ENCODE peak calls at places on chromosomes 4 and X, in five cellular contexts. L is hepatocyte, K is foreskin fibroblast, N is IMR-90, J is tibial nerve. B is an unnamed sample.

GRCh38 chrX:16826207-16826606 is 39.9 kb downstream of the TXLNG start:
- DNase-seq in L (peak; percentile 66), K (peak; percentile 52), N (peak; percentile 74), J (no peak), B (peak; percentile 71)

GRCh38 chr4:36039031-36039430 is 205.3 kb downstream of the ARAP2 start:
- DNase-seq in L (no peak), K (no peak), N (no peak), J (no peak), B (no peak)

GRCh38 chrX:94914235-94914634 is 1240.2 kb downstream of the FAM133A start:
- DNase-seq in L (no peak), K (no peak), N (no peak), J (no peak), B (no peak)

GRCh38 chr4:124708517-124709300 is 3.8 kb downstream of the ANKRD50 start:
- DNase-seq in L (no peak), K (peak; percentile 15), N (peak; percentile 7), J (no peak), B (no peak)

GRCh38 chr4:111689731-111690130 is 455.5 kb upstream of the FAM241A start:
- DNase-seq in L (no peak), K (peak; percentile 46), N (peak; percentile 10), J (no peak), B (peak; percentile 7)

GRCh38 chr4:106306561-106306960 is 9.4 kb downstream of the TBCK start:
- DNase-seq in L (no peak), K (no peak), N (no peak), J (no peak), B (no peak)

GRCh38 chr4:183250831-183251230 is 69.2 kb downstream of the CLDN22 start:
- DNase-seq in L (no peak), K (no peak), N (no peak), J (no peak), B (no peak)

GRCh38 chr4:153153339-153153851 is 50.8 kb upstream of the TRIM2 start:
- DNase-seq in L (peak; percentile 80), K (peak; percentile 59), N (peak; percentile 7), J (no peak), B (peak; percentile 88)

GRCh38 chrX:47644557-47645091 is 5.7 kb downstream of the ELK1 start:
- DNase-seq in L (peak; percentile 42), K (peak; percentile 44), N (peak; percentile 44), J (no peak), B (peak; percentile 71)

DNA sequence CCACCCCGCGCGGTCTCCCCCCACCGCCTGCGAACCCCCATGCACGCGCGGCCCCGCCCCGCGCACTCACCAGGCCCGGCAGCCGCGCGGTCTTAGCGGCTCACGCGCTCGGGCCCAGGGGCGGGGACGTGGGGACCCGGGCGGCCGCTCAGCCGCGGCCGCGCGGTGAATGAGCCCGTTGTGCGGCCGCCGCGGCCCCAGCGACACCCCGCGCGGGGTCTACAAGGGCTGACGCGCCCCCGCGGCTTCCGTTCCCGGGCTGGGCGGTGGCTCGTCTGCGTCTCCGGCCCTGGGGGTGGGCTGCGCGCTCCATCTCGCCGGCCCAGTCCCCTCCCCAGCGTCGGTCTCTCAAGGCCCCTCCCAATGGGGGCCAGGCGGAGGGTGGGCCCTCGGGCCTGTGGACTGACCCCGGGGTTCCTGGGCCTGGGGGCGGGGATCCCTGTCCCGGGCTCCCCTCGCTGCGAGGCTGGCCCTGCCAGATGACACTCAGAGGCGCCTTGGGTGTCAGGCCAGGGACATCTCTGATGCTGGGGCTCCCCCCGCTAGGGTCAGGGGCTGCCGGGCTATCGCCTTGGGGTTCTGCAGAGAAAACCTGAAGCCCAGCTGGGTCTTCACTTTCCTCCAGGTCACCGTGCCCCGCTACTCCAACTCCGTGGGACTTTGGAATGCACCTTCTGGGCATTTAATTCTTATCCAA is 4.3 kb upstream of the SLC26A1 start:
- DNase-seq in L (peak; percentile 78), K (peak; percentile 58), N (no peak), J (no peak), B (no peak)
- H3K4me3 ChIP-seq in L (peak overlapping the region; percentile 42), K (no peak overlapping the region), N (peak overlapping the region; percentile 46), J (peak overlapping the region; percentile 21), B (peak overlapping the region; percentile 32)

DNA sequence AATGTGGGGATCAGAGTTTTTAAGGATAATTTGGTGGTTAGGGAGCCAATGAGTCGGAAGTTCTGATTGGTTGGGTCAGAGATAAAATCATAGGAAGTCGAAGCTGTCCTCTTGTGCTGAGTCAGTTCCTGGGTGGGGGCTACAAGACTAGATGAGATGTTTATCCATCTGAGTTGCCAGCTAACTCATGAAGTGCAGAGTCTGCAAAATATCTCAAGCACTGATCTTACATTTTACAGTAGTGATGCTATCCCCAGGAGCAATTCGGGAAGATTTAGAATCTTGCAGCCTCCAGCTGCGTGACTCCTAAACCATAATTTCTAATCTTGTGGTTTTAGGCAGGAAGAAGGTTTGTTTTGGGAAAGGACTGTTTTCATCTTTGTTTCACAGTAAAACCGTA is 565.8 kb upstream of the SPANXN1 start:
- DNase-seq in L (no peak), K (no peak), N (no peak), J (no peak), B (no peak)
- H3K4me3 ChIP-seq in L (no peak overlapping the region), K (no peak overlapping the region), N (no peak overlapping the region), J (no peak overlapping the region), B (no peak overlapping the region)

GRCh38 chrX:103356897-103357296 is 591 bp downstream of the TCEAL9 start:
- DNase-seq in L (peak; percentile 43), K (peak; percentile 30), N (no peak), J (no peak), B (no peak)
- H3K4me3 ChIP-seq in L (peak overlapping the region; percentile 54), K (peak overlapping the region; percentile 93), N (peak overlapping the region; percentile 94), J (peak overlapping the region; percentile 54), B (peak overlapping the region; percentile 80)

DNA sequence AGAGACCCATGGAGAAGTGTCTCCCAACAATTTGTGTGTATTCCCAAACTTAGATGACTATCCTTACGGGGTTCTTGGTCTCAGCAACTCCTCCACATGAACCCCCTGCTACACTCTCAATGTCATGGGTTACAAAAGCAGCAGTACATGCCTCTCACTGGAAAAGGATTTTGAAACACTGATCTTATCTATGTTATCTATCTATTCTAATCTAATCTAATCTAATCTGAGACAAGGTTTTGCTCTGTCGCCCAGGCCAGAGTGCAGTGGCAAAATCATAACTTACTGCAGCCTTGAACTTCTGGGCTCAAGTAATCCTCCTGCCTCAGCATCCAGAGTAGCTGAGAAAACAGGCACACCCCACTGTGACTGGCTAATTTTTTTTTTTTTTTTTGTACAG is 19.3 kb downstream of the TSPAN5 start:
- DNase-seq in L (no peak), K (no peak), N (no peak), J (no peak), B (no peak)
- H3K4me3 ChIP-seq in L (no peak overlapping the region), K (no peak overlapping the region), N (no peak overlapping the region), J (no peak overlapping the region), B (no peak overlapping the region)

GRCh38 chr4:8593268-8594096 is 917 bp downstream of the CPZ start:
- DNase-seq in L (no peak), K (no peak), N (no peak), J (no peak), B (no peak)
- H3K4me3 ChIP-seq in L (peak overlapping the region; percentile 51), K (peak overlapping the region; percentile 79), N (peak overlapping the region; percentile 66), J (no peak overlapping the region), B (no peak overlapping the region)

GRCh38 chr4:1578968-1579833 is 104.9 kb downstream of the FAM53A start:
- DNase-seq in L (peak; percentile 82), K (peak; percentile 94), N (peak; percentile 28), J (peak; percentile 68), B (peak; percentile 44)

GRCh38 chr4:1577818-1578217 is 106.3 kb downstream of the FAM53A start:
- DNase-seq in L (no peak), K (no peak), N (no peak), J (no peak), B (no peak)

GRCh38 chr4:1579834-1580686 is 104.1 kb downstream of the FAM53A start:
- DNase-seq in L (peak; percentile 92), K (peak; percentile 71), N (no peak), J (peak; percentile 83), B (peak; percentile 67)

GRCh38 chr4:1576961-1577814 is 106.9 kb downstream of the FAM53A start:
- DNase-seq in L (no peak), K (no peak), N (no peak), J (no peak), B (no peak)

DNA sequence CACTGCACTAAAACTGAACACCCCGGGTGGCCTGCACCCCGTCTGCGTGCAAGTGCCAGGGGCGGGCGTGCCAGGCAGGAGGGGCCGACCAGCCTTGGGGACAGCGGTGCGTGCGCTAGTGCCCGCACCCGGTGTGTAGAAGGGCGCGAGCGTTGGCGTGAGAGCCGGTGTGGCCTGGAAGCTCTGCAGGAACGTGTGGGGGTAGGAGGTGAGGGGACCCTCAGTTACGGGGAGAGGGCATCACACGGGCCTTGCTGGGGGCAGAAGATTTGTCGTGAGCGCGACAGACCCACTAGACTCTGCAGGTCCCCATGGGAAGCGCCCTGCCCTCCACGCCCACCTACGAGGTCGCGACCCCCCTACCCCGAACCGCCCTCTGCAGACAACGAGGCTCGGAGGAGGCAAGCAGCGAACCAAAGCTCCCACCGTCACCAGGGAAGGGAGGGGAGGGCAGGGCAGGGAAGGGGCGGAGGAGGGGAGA is 105.8 kb downstream of the FAM53A start:
- DNase-seq in L (no peak), K (no peak), N (no peak), J (no peak), B (no peak)
- H3K4me3 ChIP-seq in L (no peak overlapping the region), K (peak overlapping the region; percentile 41), N (no peak overlapping the region), J (no peak overlapping the region), B (no peak overlapping the region)

GRCh38 chr4:6271206-6271605 is 1.6 kb downstream of the WFS1 start:
- DNase-seq in L (no peak), K (no peak), N (no peak), J (no peak), B (no peak)
- H3K4me3 ChIP-seq in L (no peak overlapping the region), K (peak overlapping the region; percentile 78), N (no peak overlapping the region), J (peak overlapping the region; percentile 98), B (no peak overlapping the region)

GRCh38 chr4:59685626-59686025 is 1514.5 kb upstream of the ADGRL3 start:
- DNase-seq in L (no peak), K (no peak), N (no peak), J (no peak), B (no peak)
- H3K4me3 ChIP-seq in L (no peak overlapping the region), K (no peak overlapping the region), N (no peak overlapping the region), J (no peak overlapping the region), B (no peak overlapping the region)

GRCh38 chr4:52094746-52095145 is 43.6 kb downstream of the SPATA18 start:
- DNase-seq in L (no peak), K (no peak), N (no peak), J (no peak), B (no peak)
- H3K4me3 ChIP-seq in L (no peak overlapping the region), K (no peak overlapping the region), N (no peak overlapping the region), J (no peak overlapping the region), B (no peak overlapping the region)

DNA sequence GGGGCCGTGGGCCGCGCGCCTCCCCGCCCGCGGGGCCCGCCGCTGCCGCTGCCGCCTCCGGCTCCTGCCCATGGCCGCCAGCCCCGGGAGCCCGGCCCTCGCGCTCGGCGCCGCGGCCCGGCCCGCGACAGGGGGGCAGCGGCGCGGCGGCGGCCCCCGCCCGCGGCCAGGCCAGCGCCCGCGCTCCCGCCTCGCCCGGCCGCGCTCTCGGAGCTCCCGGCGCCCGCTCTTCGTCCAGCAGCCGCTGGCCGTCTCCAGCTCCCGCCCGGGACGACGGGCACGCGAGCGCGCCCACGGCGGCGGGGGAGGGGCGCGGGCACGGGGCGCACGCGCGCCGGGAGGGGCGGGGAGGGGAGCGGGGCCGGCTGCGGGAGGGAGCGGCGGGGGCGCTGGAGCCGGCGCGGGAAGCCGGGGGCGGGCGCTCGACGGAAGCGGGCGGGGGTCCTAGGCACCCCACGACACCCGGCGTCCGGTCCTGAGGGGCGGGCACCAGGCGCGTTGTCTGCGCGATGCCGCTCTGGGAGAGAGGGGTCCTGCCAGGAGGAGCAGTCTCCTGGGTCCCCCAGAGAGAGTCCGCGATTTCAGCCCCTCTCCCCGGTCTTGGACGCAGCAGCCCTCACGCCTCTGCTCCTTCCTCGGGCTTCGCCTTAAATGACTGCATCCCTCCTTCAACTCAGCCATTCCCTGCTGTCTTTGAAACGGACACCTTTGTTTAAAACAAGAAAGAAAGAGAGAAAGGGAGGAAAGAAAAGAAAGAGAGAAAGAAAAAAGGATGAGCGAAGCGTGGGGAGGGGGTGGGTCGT is 489 bp upstream of the PDZD4 start:
- DNase-seq in L (no peak), K (no peak), N (no peak), J (no peak), B (no peak)
- H3K4me3 ChIP-seq in L (no peak overlapping the region), K (no peak overlapping the region), N (no peak overlapping the region), J (no peak overlapping the region), B (peak overlapping the region; percentile 47)

B was measured in A673.